ENCODE peak calls at places on chromosomes 12 and 14, in ten cellular contexts. S is fibroblast of pulmonary artery, I is substantia nigra, O is BE2C, K is amygdala, B is head of caudate nucleus, E is IMR-90, R is body of pancreas, G is stomach, T is ecto neural progenitor cell. A is an unnamed sample.

GRCh38 chr14:40003773-40004172 is 571.5 kb upstream of the FBXO33 start:
- DNase-seq in E (no peak), S (no peak), G (no peak), K (no peak), B (no peak), O (no peak), R (no peak), I (no peak), T (no peak), A (no peak)

GRCh38 chr12:85036241-85036707 is at the start of the genes LRRIQ1 and TSPAN19:
- DNase-seq in E (peak; percentile 79), S (peak; percentile 94), I (peak; percentile 26), B (peak; percentile 82), G (peak; percentile 62), T (peak; percentile 95), O (peak; percentile 76), K (peak; percentile 84), R (peak; percentile 76), A (peak; percentile 78)

GRCh38 chr14:36105401-36105800 is 71.1 kb downstream of the PTCSC3 start:
- DNase-seq in K (no peak), R (no peak), T (peak; percentile 55), G (no peak), I (no peak), O (no peak), E (no peak), B (no peak), S (no peak), A (no peak)

GRCh38 chr12:116466536-116466935 is 92.6 kb upstream of the MAP1LC3B2 start:
- DNase-seq in B (no peak), O (no peak), E (peak; percentile 69), S (peak; percentile 29), R (no peak), G (no peak), I (no peak), T (no peak), K (no peak), A (no peak)

GRCh38 chr12:32501835-32502333 is 102.5 kb downstream of the FGD4 start:
- DNase-seq in O (peak; percentile 83), B (peak; percentile 80), I (peak; percentile 26), E (peak; percentile 81), S (peak; percentile 91), T (peak; percentile 95), R (peak; percentile 33), K (peak; percentile 82), G (peak; percentile 75), A (no peak)

GRCh38 chr12:1630081-1630826 is 1.2 kb downstream of the WNT5B start:
- DNase-seq in O (peak; percentile 76), B (peak; percentile 70), T (peak; percentile 73), S (no peak), R (peak; percentile 30), I (no peak), K (no peak), G (peak; percentile 39), E (no peak), A (peak; percentile 54)

GRCh38 chr12:39971348-39971747 is 134.5 kb downstream of the SLC2A13 start:
- DNase-seq in G (no peak), T (no peak), R (no peak), O (no peak), B (no peak), K (no peak), S (no peak), I (no peak), E (no peak), A (no peak)

GRCh38 chr12:124377981-124378509 is 83.2 kb downstream of the RFLNA start:
- DNase-seq in K (no peak), G (no peak), O (no peak), I (no peak), E (no peak), T (no peak), B (no peak), S (no peak), R (no peak), A (no peak)

GRCh38 chr14:99579903-99580570 is 24.0 kb downstream of the CCDC85C start:
- DNase-seq in E (peak; percentile 77), R (peak; percentile 53), I (no peak), O (no peak), K (no peak), B (no peak), G (peak; percentile 75), T (no peak), S (peak; percentile 45), A (peak; percentile 85)

GRCh38 chr14:99352688-99353280 is 80.8 kb upstream of the BCL11B start:
- DNase-seq in B (no peak), I (no peak), E (no peak), K (no peak), S (no peak), T (no peak), R (no peak), O (no peak), G (no peak), A (no peak)

GRCh38 chr12:644818-645552 is 18.3 kb downstream of the NINJ2 start:
- DNase-seq in E (no peak), O (no peak), T (no peak), B (peak; percentile 32), K (no peak), R (no peak), G (no peak), I (no peak), S (peak; percentile 65), A (no peak)

GRCh38 chr14:21940887-21941855 is 267.6 kb upstream of the OR4E1 start:
- DNase-seq in S (peak; percentile 18), O (peak; percentile 8), E (peak; percentile 2), G (no peak), T (no peak), I (no peak), K (no peak), R (peak; percentile 11), B (no peak), A (no peak)

GRCh38 chr12:112540021-112540420 is 121.3 kb downstream of the PTPN11 start:
- DNase-seq in S (no peak), E (no peak), T (no peak), R (no peak), I (no peak), K (no peak), G (no peak), O (no peak), B (no peak), A (no peak)

GRCh38 chr12:108621161-108621560 is 12.5 kb downstream of the SELPLG start:
- DNase-seq in O (no peak), G (no peak), I (no peak), B (no peak), K (no peak), T (no peak), R (no peak), S (no peak), E (no peak), A (no peak)

GRCh38 chr12:132174015-132174660 is 29.9 kb downstream of the NOC4L start:
- DNase-seq in T (no peak), S (no peak), O (no peak), G (no peak), E (no peak), K (no peak), B (no peak), I (no peak), R (no peak), A (no peak)

GRCh38 chr12:113271853-113272561 is 50.7 kb downstream of the TPCN1 start:
- DNase-seq in O (peak; percentile 43), K (peak; percentile 56), I (peak; percentile 25), R (peak; percentile 80), T (no peak), E (peak; percentile 83), B (peak; percentile 73), G (peak; percentile 43), S (peak; percentile 93), A (peak; percentile 64)

GRCh38 chr14:70094631-70095030 is 94.1 kb downstream of the SLC8A3 start:
- DNase-seq in K (no peak), O (no peak), R (no peak), B (peak; percentile 18), G (no peak), T (no peak), I (no peak), S (no peak), E (no peak), A (no peak)

GRCh38 chr12:46221255-46222128 is 47.4 kb downstream of the SLC38A1 start:
- DNase-seq in E (peak; percentile 55), G (no peak), S (peak; percentile 77), B (no peak), I (no peak), K (no peak), O (no peak), R (no peak), T (no peak), A (no peak)

GRCh38 chr12:15629761-15630160 is 159.4 kb downstream of the EPS8 start:
- DNase-seq in B (no peak), S (peak; percentile 69), T (no peak), I (no peak), E (peak; percentile 69), G (no peak), K (no peak), R (no peak), O (no peak), A (no peak)

GRCh38 chr14:32507029-32507984 is 178.2 kb downstream of the AKAP6 start:
- DNase-seq in K (no peak), S (peak; percentile 77), O (no peak), R (no peak), T (no peak), B (no peak), E (peak; percentile 90), G (no peak), I (no peak), A (no peak)

GRCh38 chr14:103808403-103809001 is 38.9 kb downstream of the PPP1R13B start:
- DNase-seq in O (peak; percentile 90), T (peak; percentile 63), I (peak; percentile 17), G (peak; percentile 84), B (peak; percentile 69), K (peak; percentile 23), E (peak; percentile 65), R (peak; percentile 87), S (peak; percentile 82), A (no peak)

GRCh38 chr12:92080390-92081285 is 65.0 kb downstream of the BTG1 start:
- DNase-seq in E (peak; percentile 90), T (no peak), I (no peak), G (no peak), R (no peak), S (peak; percentile 83), B (no peak), K (no peak), O (no peak), A (no peak)

GRCh38 chr12:19759229-19759628 is 319.9 kb downstream of the AEBP2 start:
- DNase-seq in E (peak; percentile 77), K (no peak), I (no peak), O (no peak), R (no peak), B (no peak), G (no peak), T (no peak), S (peak; percentile 78), A (no peak)

GRCh38 chr12:28539691-28540323 is 349.6 kb downstream of the CCDC91 start:
- DNase-seq in I (no peak), G (no peak), S (no peak), T (no peak), R (no peak), K (no peak), E (no peak), O (no peak), B (no peak), A (no peak)

GRCh38 chr14:59849371-59850130 is 21.0 kb downstream of the RTN1 start:
- DNase-seq in E (no peak), R (no peak), K (no peak), B (no peak), S (no peak), I (no peak), O (no peak), T (no peak), G (no peak), A (no peak)

GRCh38 chr12:26113194-26113654 is 11.6 kb downstream of the BHLHE41 start:
- DNase-seq in K (peak; percentile 13), O (no peak), S (no peak), E (no peak), R (peak; percentile 38), G (no peak), T (no peak), B (no peak), I (no peak), A (peak; percentile 23)

GRCh38 chr14:24078146-24078545 is 6.8 kb downstream of the CPNE6 start:
- DNase-seq in K (no peak), E (no peak), G (no peak), S (no peak), T (no peak), I (no peak), O (no peak), B (no peak), R (no peak), A (no peak)

GRCh38 chr12:66716522-66716921 is 37.6 kb upstream of the GRIP1 start:
- DNase-seq in E (no peak), O (no peak), G (no peak), I (no peak), S (no peak), K (no peak), T (no peak), B (peak; percentile 48), R (no peak), A (no peak)